ENCODE peak calls at places on chromosomes 1 and 21, in nine cellular contexts. U, S, W, N, J, K, Q, G and E are unnamed samples. For H3K9me3 and H3K4me1, the result is how much of the 10 kb centered on the place peaks cover.

GRCh38 chr1:70583522-70583921 is 172.5 kb downstream of the CTH start:
- DNase-seq in U (no peak), S (no peak), W (no peak), N (no peak), J (no peak), K (no peak), Q (no peak), G (no peak), E (no peak)

GRCh38 chr1:41859686-41860085 is 59.0 kb downstream of the HIVEP3 start:
- DNase-seq in U (no peak), S (no peak), W (no peak), N (no peak), J (no peak), K (no peak), Q (no peak), G (no peak), E (no peak)

GRCh38 chr1:184424171-184424570 is 37.3 kb downstream of the C1orf21 start:
- DNase-seq in U (no peak), S (no peak), W (no peak), N (no peak), J (no peak), K (no peak), Q (no peak), G (no peak), E (no peak)

GRCh38 chr1:70427976-70428375 is 16.9 kb downstream of the CTH start:
- DNase-seq in U (no peak), S (peak), W (no peak), N (no peak), J (peak), K (no peak), Q (no peak), G (no peak), E (no peak)

GRCh38 chr1:61184035-61184713 is 101.8 kb downstream of the NFIA start:
- DNase-seq in U (peak), S (peak), W (no peak), N (no peak), J (peak), K (peak), Q (peak), G (peak), E (peak)

GRCh38 chr1:183514235-183514634 is 41.9 kb downstream of the SMG7 start:
- DNase-seq in U (no peak), S (no peak), W (no peak), N (no peak), J (peak), K (no peak), Q (peak), G (no peak), E (no peak)

GRCh38 chr21:38990424-38990794 is 184.7 kb downstream of the ETS2 start:
- DNase-seq in U (no peak), S (no peak), W (no peak), N (peak), J (no peak), K (no peak), Q (no peak), G (no peak), E (no peak)

GRCh38 chr1:24189528-24189927 is 2.4 kb upstream of the IFNLR1 start:
- DNase-seq in U (no peak), S (no peak), W (peak), N (no peak), J (no peak), K (no peak), Q (no peak), G (no peak), E (no peak)

GRCh38 chr1:55064861-55065263 is 25.5 kb downstream of the PCSK9 start:
- DNase-seq in U (peak), S (peak), W (no peak), N (no peak), J (peak), K (no peak), Q (peak), G (no peak), E (no peak)

GRCh38 chr1:48214820-48215219 is 7.7 kb upstream of the SLC5A9 start:
- DNase-seq in U (no peak), S (no peak), W (no peak), N (peak), J (no peak), K (no peak), Q (no peak), G (no peak), E (no peak)

GRCh38 chr1:36156329-36157114 is 562 bp downstream of the MAP7D1 start:
- DNase-seq in U (peak), S (peak), W (peak), N (peak), J (peak), K (no peak), Q (peak), G (peak), E (peak)

GRCh38 chr21:34004984-34005383 is 68.4 kb upstream of the MRPS6 start:
- DNase-seq in U (no peak), S (no peak), W (no peak), N (no peak), J (no peak), K (no peak), Q (no peak), G (no peak), E (no peak)

GRCh38 chr21:34009193-34009592 is 64.2 kb upstream of the MRPS6 start:
- DNase-seq in U (no peak), S (no peak), W (no peak), N (no peak), J (no peak), K (no peak), Q (no peak), G (no peak), E (no peak)

GRCh38 chr21:34011660-34012059 is 61.7 kb upstream of the MRPS6 start:
- DNase-seq in U (no peak), S (no peak), W (no peak), N (no peak), J (no peak), K (no peak), Q (no peak), G (no peak), E (no peak)

GRCh38 chr21:34006603-34007168 is 66.7 kb upstream of the MRPS6 start:
- DNase-seq in U (no peak), S (no peak), W (no peak), N (no peak), J (no peak), K (no peak), Q (no peak), G (no peak), E (no peak)

GRCh38 chr21:34008618-34009017 is 64.8 kb upstream of the MRPS6 start:
- DNase-seq in U (no peak), S (no peak), W (no peak), N (no peak), J (no peak), K (no peak), Q (no peak), G (no peak), E (no peak)
- H3K9me3 ChIP-seq in U (under half), S (under half), W (under half), N (under half), J (under half), K (under half), Q (under half), G (under half), E (under half)

GRCh38 chr1:207813513-207813881 is 61.6 kb downstream of the CD46 start:
- DNase-seq in U (no peak), S (no peak), W (no peak), N (peak), J (no peak), K (no peak), Q (no peak), G (no peak), E (no peak)
- H3K4me1 ChIP-seq in U (half or more), S (under half), W (under half), N (under half), J (under half), K (half or more), Q (under half), G (half or more), E (half or more)

GRCh38 chr1:155286544-155286943 is 9.3 kb downstream of the HCN3 start:
- DNase-seq in U (no peak), S (no peak), W (no peak), N (no peak), J (no peak), K (no peak), Q (no peak), G (no peak), E (no peak)

GRCh38 chr1:155282488-155283086 is 5.3 kb downstream of the HCN3 start:
- DNase-seq in U (no peak), S (no peak), W (no peak), N (no peak), J (no peak), K (no peak), Q (no peak), G (peak), E (no peak)

GRCh38 chr1:155285631-155286044 is 8.4 kb downstream of the HCN3 start:
- DNase-seq in U (no peak), S (no peak), W (no peak), N (no peak), J (no peak), K (no peak), Q (no peak), G (no peak), E (no peak)

GRCh38 chr1:155285063-155285462 is 7.8 kb downstream of the HCN3 start:
- DNase-seq in U (no peak), S (no peak), W (no peak), N (no peak), J (no peak), K (no peak), Q (no peak), G (no peak), E (no peak)

GRCh38 chr1:155284476-155284875 is 7.2 kb downstream of the HCN3 start:
- DNase-seq in U (no peak), S (no peak), W (no peak), N (no peak), J (no peak), K (no peak), Q (no peak), G (no peak), E (no peak)
- H3K9me3 ChIP-seq in U (under half), S (under half), W (under half), N (under half), J (under half), K (under half), Q (under half), G (under half), E (under half)

GRCh38 chr1:235430991-235431390 is 63.8 kb downstream of the TBCE start:
- DNase-seq in U (no peak), S (peak), W (no peak), N (no peak), J (no peak), K (no peak), Q (peak), G (no peak), E (no peak)

GRCh38 chr1:235426680-235427079 is 59.5 kb downstream of the TBCE start:
- DNase-seq in U (no peak), S (no peak), W (no peak), N (no peak), J (no peak), K (no peak), Q (no peak), G (no peak), E (no peak)

GRCh38 chr1:235425357-235425756 is 58.1 kb downstream of the TBCE start:
- DNase-seq in U (no peak), S (no peak), W (no peak), N (no peak), J (no peak), K (no peak), Q (no peak), G (no peak), E (no peak)

GRCh38 chr1:235426143-235426542 is 58.9 kb downstream of the TBCE start:
- DNase-seq in U (no peak), S (no peak), W (no peak), N (no peak), J (no peak), K (no peak), Q (no peak), G (no peak), E (no peak)

GRCh38 chr1:235429143-235429542 is 61.9 kb downstream of the TBCE start:
- DNase-seq in U (no peak), S (no peak), W (no peak), N (no peak), J (peak), K (no peak), Q (peak), G (no peak), E (no peak)
- H3K4me1 ChIP-seq in U (under half), S (under half), W (under half), N (under half), J (under half), K (under half), Q (under half), G (under half), E (under half)

GRCh38 chr21:16280731-16281130 is 550.9 kb downstream of the USP25 start:
- DNase-seq in U (no peak), S (peak), W (no peak), N (no peak), J (no peak), K (no peak), Q (peak), G (no peak), E (no peak)
- H3K9me3 ChIP-seq in U (under half), S (under half), W (under half), N (under half), J (under half), K (under half), Q (under half), G (under half), E (under half)

DNA sequence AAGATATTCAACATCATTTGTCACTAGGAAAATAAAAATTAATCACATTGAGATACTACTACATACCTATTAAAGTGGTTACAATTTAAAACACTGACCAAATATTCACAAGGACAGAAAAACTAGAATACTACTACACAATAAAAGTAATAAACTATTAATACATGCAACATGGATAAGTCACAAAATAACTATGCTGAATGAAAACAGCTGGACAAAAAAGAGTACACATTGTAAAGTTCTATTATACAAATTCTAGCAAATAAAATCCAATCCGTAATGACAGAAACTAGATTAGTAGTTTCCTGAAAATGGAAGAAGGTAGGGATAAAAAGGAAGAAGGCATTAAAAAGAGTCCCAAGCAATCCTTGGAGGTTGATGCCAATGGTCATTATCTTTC is 348.7 kb upstream of the PTBP2 start:
- DNase-seq in U (no peak), S (no peak), W (no peak), N (no peak), J (no peak), K (no peak), Q (no peak), G (no peak), E (no peak)
- H3K4me1 ChIP-seq in U (under half), S (under half), W (under half), N (under half), J (under half), K (under half), Q (under half), G (under half), E (under half)

GRCh38 chr1:247043406-247043805 is 35.2 kb downstream of the ZNF670 start:
- DNase-seq in U (no peak), S (no peak), W (no peak), N (no peak), J (no peak), K (no peak), Q (no peak), G (no peak), E (no peak)
- H3K9me3 ChIP-seq in U (under half), S (under half), W (half or more), N (half or more), J (half or more), K (under half), Q (under half), G (under half), E (half or more)

GRCh38 chr1:15423355-15424077 is 13.8 kb downstream of the EFHD2 start:
- DNase-seq in U (no peak), S (no peak), W (no peak), N (no peak), J (no peak), K (no peak), Q (no peak), G (no peak), E (no peak)
- H3K4me1 ChIP-seq in U (under half), S (under half), W (under half), N (under half), J (under half), K (under half), Q (under half), G (under half), E (half or more)

GRCh38 chr21:9758888-9759287 is 762.5 kb upstream of the TPTE start:
- DNase-seq in U (no peak), S (no peak), W (no peak), N (no peak), J (no peak), K (no peak), Q (no peak), G (no peak), E (no peak)

GRCh38 chr21:9763807-9764206 is 757.6 kb upstream of the TPTE start:
- DNase-seq in U (no peak), S (no peak), W (no peak), N (no peak), J (no peak), K (no peak), Q (no peak), G (no peak), E (no peak)

GRCh38 chr21:9759972-9760371 is 761.4 kb upstream of the TPTE start:
- DNase-seq in U (no peak), S (no peak), W (no peak), N (no peak), J (no peak), K (no peak), Q (no peak), G (no peak), E (peak)

GRCh38 chr21:9760398-9761074 is 760.8 kb upstream of the TPTE start:
- DNase-seq in U (no peak), S (no peak), W (no peak), N (no peak), J (no peak), K (no peak), Q (no peak), G (no peak), E (no peak)

GRCh38 chr21:9763306-9763705 is 758.1 kb upstream of the TPTE start:
- DNase-seq in U (no peak), S (no peak), W (no peak), N (no peak), J (no peak), K (no peak), Q (no peak), G (no peak), E (no peak)
- H3K9me3 ChIP-seq in U (under half), S (under half), W (half or more), N (half or more), J (half or more), K (under half), Q (under half), G (under half), E (under half)

DNA sequence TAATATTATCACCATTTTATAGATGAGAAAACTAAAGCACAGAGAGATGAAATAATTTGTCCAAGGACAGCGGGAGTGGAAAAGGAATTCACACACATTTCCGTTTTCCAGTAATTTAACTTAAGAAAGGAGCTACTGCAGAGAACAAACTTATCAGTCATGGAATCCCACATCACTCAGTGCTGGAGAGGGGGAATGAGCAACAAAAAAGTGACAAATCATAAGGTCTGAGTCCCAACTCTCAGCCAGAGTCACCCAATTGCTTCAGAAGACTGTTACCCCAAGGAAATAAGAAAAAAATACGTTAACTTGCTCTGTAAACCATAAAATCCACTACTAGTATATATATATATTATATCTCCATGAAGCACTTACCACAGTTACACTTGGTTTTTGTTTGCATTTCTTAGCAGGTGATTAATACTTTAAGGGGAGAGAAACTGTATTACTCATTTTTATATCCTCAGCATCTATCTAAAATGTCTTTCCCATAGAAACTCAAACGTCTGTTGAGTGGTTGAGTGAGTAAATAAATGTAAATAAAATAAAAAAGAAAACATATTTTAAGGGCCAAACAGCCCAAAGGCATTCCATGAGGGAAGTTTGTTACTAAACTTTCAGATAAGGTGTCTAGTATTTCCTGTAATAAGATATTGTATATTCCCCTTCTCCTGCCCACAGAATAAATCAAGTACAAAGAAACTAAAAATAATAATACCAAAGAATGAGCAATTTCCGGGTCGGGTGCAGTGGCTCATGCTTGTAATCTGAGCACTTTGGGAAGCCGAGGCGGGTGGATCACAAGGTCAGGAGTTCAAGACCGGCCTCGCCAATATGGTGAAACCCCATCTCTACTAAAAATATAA is 76.8 kb downstream of the SLC45A1 start:
- DNase-seq in U (no peak), S (peak), W (no peak), N (no peak), J (peak), K (no peak), Q (peak), G (no peak), E (no peak)
- H3K4me1 ChIP-seq in U (under half), S (under half), W (half or more), N (under half), J (half or more), K (under half), Q (half or more), G (under half), E (half or more)